ENCODE peak calls at places on chromosome 3, in five cellular contexts. R is GM12878, P is K562, K is HepG2, E is H1. A is an unnamed sample. For H3K4me1, the result is how much of the 10 kb centered on the place peaks cover.

GRCh38 chr3:4985330-4986174 is 6.3 kb downstream of the BHLHE40 start:
- DNase-seq in P (no peak), K (peak), E (no peak), R (no peak), A (peak)

GRCh38 chr3:12938258-12938711 is 96.9 kb upstream of the RPL32 start:
- DNase-seq in R (no peak), E (no peak), K (no peak), P (no peak), A (no peak)

GRCh38 chr3:168161696-168162095 is 66.0 kb upstream of the GOLIM4 start:
- DNase-seq in K (no peak), E (no peak), R (no peak), P (no peak), A (no peak)

GRCh38 chr3:190414297-190414696 is 26.3 kb downstream of the CLDN16 start:
- DNase-seq in E (no peak), R (no peak), P (no peak), K (no peak), A (no peak)

GRCh38 chr3:174438501-174439156 is 420.5 kb upstream of the NAALADL2 start:
- DNase-seq in K (no peak), R (no peak), E (no peak), P (no peak), A (no peak)

GRCh38 chr3:12521010-12521409 is 24.3 kb downstream of the MKRN2OS start:
- DNase-seq in K (no peak), R (no peak), E (no peak), P (no peak), A (no peak)

GRCh38 chr3:139780603-139781002 is 102.8 kb upstream of the NMNAT3 start:
- DNase-seq in P (no peak), E (no peak), R (no peak), K (no peak), A (no peak)

GRCh38 chr3:40366203-40367162 is 20.5 kb upstream of the ENTPD3 start:
- DNase-seq in K (no peak), P (peak), R (no peak), E (no peak), A (no peak)

GRCh38 chr3:61730577-61731231 is 169.3 kb downstream of the PTPRG start:
- DNase-seq in P (no peak), K (no peak), R (no peak), E (no peak), A (no peak)

GRCh38 chr3:13747627-13748026 is 132.2 kb downstream of the WNT7A start:
- DNase-seq in E (no peak), R (no peak), P (no peak), K (no peak), A (no peak)

GRCh38 chr3:42709621-42710020 is 7.0 kb upstream of the HHATL start:
- DNase-seq in R (no peak), P (no peak), K (no peak), E (no peak), A (no peak)

GRCh38 chr3:39443530-39443929 is 23.9 kb upstream of the MOBP start:
- DNase-seq in R (no peak), K (peak), P (no peak), E (peak), A (peak)

GRCh38 chr3:190514163-190515153 is 573 bp downstream of the IL1RAP start:
- DNase-seq in K (peak), P (no peak), E (peak), R (no peak), A (peak)

GRCh38 chr3:14761121-14761672 is 57.6 kb upstream of the FGD5 start:
- DNase-seq in P (no peak), E (peak), R (no peak), K (no peak), A (peak)

GRCh38 chr3:148450819-148451218 is 246.9 kb upstream of the AGTR1 start:
- DNase-seq in E (no peak), K (peak), R (no peak), P (no peak), A (peak)

GRCh38 chr3:71066849-71067261 is 516.7 kb downstream of the FOXP1 start:
- DNase-seq in E (no peak), P (no peak), K (no peak), R (no peak), A (no peak)

GRCh38 chr3:131048030-131048429 is 21.4 kb downstream of the NEK11 start:
- DNase-seq in E (no peak), R (no peak), K (no peak), P (no peak), A (no peak)

GRCh38 chr3:81816473-81817260 is 55.2 kb upstream of the GBE1 start:
- DNase-seq in E (no peak), K (no peak), P (no peak), R (peak), A (no peak)

GRCh38 chr3:31610700-31611275 is 78.1 kb downstream of the STT3B start:
- DNase-seq in R (no peak), K (peak), E (no peak), P (peak), A (peak)

GRCh38 chr3:24365168-24365567 is 129.5 kb downstream of the THRB start:
- DNase-seq in R (no peak), P (no peak), K (peak), E (no peak), A (no peak)

GRCh38 chr3:171907761-171908160 is 64.6 kb downstream of the TMEM212 start:
- DNase-seq in K (peak), P (no peak), E (no peak), R (no peak), A (no peak)

GRCh38 chr3:66441124-66441523 is 59.7 kb downstream of the LRIG1 start:
- DNase-seq in R (no peak), P (no peak), E (no peak), K (no peak), A (peak)

GRCh38 chr3:33035596-33035995 is 61.4 kb downstream of the GLB1 start:
- DNase-seq in P (no peak), E (no peak), K (no peak), R (no peak), A (no peak)

GRCh38 chr3:134697830-134698699 is 47.2 kb upstream of the KY start:
- DNase-seq in P (no peak), K (no peak), E (peak), R (no peak), A (no peak)

GRCh38 chr3:159169828-159170227 is 368.0 kb downstream of the MFSD1 start:
- DNase-seq in E (no peak), K (peak), P (no peak), R (no peak), A (no peak)

GRCh38 chr3:154794383-154794782 is 285.7 kb upstream of the MME start:
- DNase-seq in P (no peak), K (no peak), E (no peak), R (no peak), A (no peak)

GRCh38 chr3:14803101-14803980 is 15.4 kb upstream of the FGD5 start:
- DNase-seq in E (no peak), P (peak), R (no peak), K (peak), A (peak)

GRCh38 chr3:171565671-171566070 is 105.5 kb upstream of the TNIK start:
- DNase-seq in R (no peak), K (peak), E (no peak), P (no peak), A (no peak)

GRCh38 chr3:49471856-49472495 is 1.9 kb downstream of the DAG1 start:
- DNase-seq in K (no peak), R (no peak), E (no peak), P (no peak), A (peak)

GRCh38 chr3:30597131-30597768 is 9.2 kb upstream of the TGFBR2 start:
- DNase-seq in P (no peak), R (no peak), E (no peak), K (peak), A (no peak)

GRCh38 chr3:37712918-37713819 is 148.5 kb upstream of the CTDSPL start:
- DNase-seq in K (no peak), P (no peak), E (no peak), R (no peak), A (no peak)

GRCh38 chr3:168003911-168004310 is 91.8 kb downstream of the GOLIM4 start:
- DNase-seq in K (no peak), R (no peak), E (no peak), P (no peak), A (no peak)

DNA sequence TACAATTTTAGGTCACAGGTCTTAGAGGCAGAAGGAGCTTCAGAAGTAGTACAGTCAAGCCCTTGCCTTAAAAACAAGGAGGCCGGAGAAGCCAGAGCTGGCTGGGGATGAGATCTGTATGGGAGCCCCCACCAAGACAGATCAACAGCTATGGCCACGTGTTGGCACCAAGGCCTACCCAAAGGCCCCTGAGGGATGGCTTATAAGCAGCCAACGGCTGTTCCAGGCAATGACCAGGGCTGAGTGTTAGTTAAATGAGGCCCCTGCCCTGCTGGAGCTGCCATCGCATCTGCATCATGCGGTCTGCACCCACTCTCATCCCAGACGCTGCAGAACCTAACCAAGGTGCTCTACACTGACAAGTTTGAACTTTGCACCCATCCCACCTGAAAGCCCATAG is 43.3 kb downstream of the CCDC12 start:
- DNase-seq in R (no peak), E (no peak), P (no peak), K (no peak), A (no peak)
- H3K4me1 ChIP-seq in R (half or more), E (under half), P (under half), K (half or more), A (under half)

GRCh38 chr3:53129344-53129743 is 891 bp downstream of the RFT1 start:
- DNase-seq in P (peak), E (no peak), K (no peak), R (no peak), A (no peak)

GRCh38 chr3:53132347-53132746 is 2.1 kb upstream of the RFT1 start:
- DNase-seq in E (no peak), P (no peak), R (no peak), K (peak), A (no peak)

GRCh38 chr3:53131136-53131495 is 881 bp upstream of the RFT1 start:
- DNase-seq in R (no peak), P (peak), E (no peak), K (peak), A (no peak)

GRCh38 chr3:53126646-53127045 is 3.6 kb downstream of the RFT1 start:
- DNase-seq in K (no peak), P (no peak), E (no peak), R (no peak), A (no peak)

GRCh38 chr3:53130179-53131135 is at the start of gene RFT1:
- DNase-seq in K (peak), E (peak), R (peak), P (peak), A (peak)
- TF ChIP-seq CREB1 in K (peak), E (peak), R (peak), P (peak), A (peak)

GRCh38 chr3:188624384-188624783 is 470.4 kb downstream of the LPP start:
- DNase-seq in P (no peak), E (no peak), K (no peak), R (no peak), A (no peak)
- H3K4me1 ChIP-seq in P (under half), E (under half), K (under half), R (under half), A (under half)

DNA sequence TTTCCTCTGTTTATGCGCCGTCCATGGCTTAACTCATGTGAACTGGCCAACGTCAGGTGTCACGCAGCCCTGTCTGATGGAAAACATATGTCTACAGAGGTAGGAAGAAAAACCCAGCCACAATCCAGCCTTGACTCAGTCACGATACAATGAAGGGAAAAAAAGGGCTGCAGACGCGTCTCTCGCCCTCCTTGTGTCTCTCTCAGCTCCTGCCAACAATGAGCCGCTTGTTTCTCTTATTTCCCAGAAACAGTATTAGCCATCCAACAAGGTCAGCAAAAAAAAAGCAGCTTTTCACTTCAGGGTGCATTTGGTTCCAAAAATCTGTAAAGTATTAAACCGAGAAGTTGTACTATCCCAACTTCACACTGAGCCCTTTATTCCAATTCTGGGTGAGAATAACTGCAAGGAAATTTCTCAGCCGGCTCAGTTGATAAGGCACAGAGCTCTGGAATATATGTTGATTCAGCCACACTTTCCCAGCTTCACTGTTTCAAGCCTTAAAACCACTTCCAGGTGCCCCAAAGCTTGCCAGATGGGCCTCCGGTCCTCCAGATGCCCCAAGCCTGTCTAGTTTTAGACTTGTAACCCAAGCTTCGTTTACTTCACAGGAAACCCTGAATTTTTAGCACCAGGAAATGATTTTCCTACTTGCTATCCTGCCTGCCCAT is 79.4 kb downstream of the TM4SF4 start:
- DNase-seq in R (no peak), K (no peak), E (no peak), P (no peak), A (no peak)
- TF ChIP-seq CREB1 in R (no peak), K (no peak), E (no peak), P (no peak), A (no peak)

GRCh38 chr3:46867550-46867898 is 4.3 kb upstream of the MYL3 start:
- DNase-seq in K (no peak), R (no peak), E (no peak), P (no peak), A (peak)

GRCh38 chr3:46868948-46869347 is 5.7 kb upstream of the MYL3 start:
- DNase-seq in K (peak), R (no peak), P (no peak), E (no peak), A (no peak)

GRCh38 chr3:46866720-46867549 is 3.7 kb upstream of the MYL3 start:
- DNase-seq in E (peak), K (peak), R (no peak), P (peak), A (peak)

GRCh38 chr3:46869440-46869839 is 6.2 kb upstream of the MYL3 start:
- DNase-seq in E (no peak), R (no peak), P (no peak), K (no peak), A (no peak)

GRCh38 chr3:46868301-46868700 is 5.1 kb upstream of the MYL3 start:
- DNase-seq in P (no peak), K (no peak), E (no peak), R (no peak), A (no peak)
- H3K4me1 ChIP-seq in P (under half), K (under half), E (under half), R (under half), A (under half)

DNA sequence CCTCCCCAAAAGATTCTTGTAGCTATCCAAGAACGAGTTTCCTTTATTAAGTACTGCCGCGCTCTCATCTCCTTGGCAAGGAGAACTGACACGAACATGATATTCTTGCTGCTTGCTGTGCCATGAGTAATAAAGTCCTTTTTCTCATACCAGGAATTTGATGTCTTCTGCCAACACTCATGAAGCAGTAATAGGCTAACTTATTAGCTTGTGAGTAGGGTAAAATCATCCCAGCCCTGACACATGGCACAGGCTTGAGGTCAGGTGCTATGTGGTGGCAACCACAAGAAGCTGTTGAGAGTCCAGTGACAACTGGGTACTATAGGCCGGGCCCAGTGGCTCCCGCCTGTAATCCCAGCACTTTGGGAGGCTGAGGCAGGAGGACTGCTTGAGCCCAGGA is 22.7 kb upstream of the UBXN7 start:
- DNase-seq in K (no peak), E (no peak), P (no peak), R (no peak), A (no peak)
- TF ChIP-seq CREB1 in K (no peak), E (no peak), P (no peak), R (no peak), A (no peak)

GRCh38 chr3:125145751-125146475 is 66.6 kb downstream of the SLC12A8 start:
- DNase-seq in K (no peak), R (no peak), P (no peak), E (no peak), A (no peak)
- H3K4me1 ChIP-seq in K (under half), R (half or more), P (under half), E (under half), A (under half)

GRCh38 chr3:7744850-7745249 is 756.8 kb upstream of the LMCD1 start:
- DNase-seq in R (no peak), K (no peak), E (no peak), P (no peak), A (no peak)
- TF ChIP-seq CREB1 in R (no peak), K (no peak), E (no peak), P (no peak), A (no peak)

GRCh38 chr3:122560680-122561079 is 3.4 kb downstream of the PARP9 start:
- DNase-seq in P (peak), K (peak), E (no peak), R (peak), A (peak)

GRCh38 chr3:122562923-122563716 is 980 bp downstream of the PARP9 start:
- DNase-seq in R (no peak), K (no peak), E (no peak), P (no peak), A (no peak)

GRCh38 chr3:122568755-122569154 is 4.6 kb downstream of the DTX3L start:
- DNase-seq in P (no peak), E (no peak), R (no peak), K (no peak), A (no peak)

GRCh38 chr3:122563717-122564025 is 429 bp downstream of the PARP9 start:
- DNase-seq in P (no peak), K (no peak), R (no peak), E (no peak), A (no peak)

DNA sequence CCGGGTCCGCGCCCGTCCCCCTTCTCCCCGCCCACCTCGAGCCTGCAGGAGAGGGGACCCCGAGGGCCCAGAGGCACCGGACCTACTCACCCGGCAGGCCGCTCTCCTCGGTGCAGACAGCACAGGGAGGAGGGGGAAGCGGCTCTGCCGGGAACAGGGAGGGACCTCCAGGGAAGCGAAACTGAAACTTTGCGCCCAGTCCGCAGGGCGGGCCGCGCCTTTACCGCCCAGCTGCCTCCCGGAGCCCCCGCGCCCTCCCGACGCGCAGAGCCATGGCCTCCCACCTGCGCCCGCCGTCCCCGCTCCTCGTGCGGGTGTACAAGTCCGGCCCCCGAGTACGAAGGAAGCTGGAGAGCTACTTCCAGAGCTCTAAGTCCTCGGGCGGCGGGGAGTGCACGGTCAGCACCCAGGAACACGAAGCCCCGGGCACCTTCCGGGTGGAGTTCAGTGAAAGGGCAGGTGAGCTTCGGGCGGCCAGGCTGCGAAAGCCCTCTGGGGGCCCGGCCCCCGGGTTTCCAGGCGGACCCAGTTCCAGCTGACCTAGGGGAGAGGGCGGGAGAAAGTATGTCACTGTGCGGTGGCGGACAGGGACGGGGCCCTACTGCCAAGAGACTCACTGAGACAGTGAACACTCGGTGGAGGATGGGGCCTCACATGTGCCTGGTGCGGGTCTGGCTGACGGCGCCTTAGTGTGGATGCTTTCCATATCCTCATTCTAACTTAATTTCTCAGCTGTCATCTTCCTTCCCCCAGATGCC is at the start of the genes DTX3L and PARP9:
- DNase-seq in P (peak), R (no peak), K (peak), E (peak), A (peak)
- H3K4me1 ChIP-seq in P (under half), R (under half), K (under half), E (under half), A (under half)

A was measured in GM23338.